ENCODE peak calls at places on chromosome 1, in nine cellular contexts. X is activated CD4-positive, CD25-positive, alpha-beta regulatory T cell; S is activated T-cell treated with anti-CD3 and anti-CD28 coated beads for 4 hours; E is caudate nucleus; Z is NCI-H2081; Q is COR-L47; H is sigmoid colon; G is cardiac muscle cell; W is amygdala. I is an unnamed sample.
A peak's percentile ranks its signal among the peaks of the same experiment; 100 is the strongest.

GRCh38 chr1:204714861-204715511 is 29.4 kb upstream of the LRRN2 start:
- DNase-seq in X (no peak), S (no peak), E (no peak), Z (peak; percentile 20), Q (no peak), H (no peak), G (peak; percentile 41), W (no peak), I (no peak)

GRCh38 chr1:115189814-115190541 is 100.7 kb upstream of the TSPAN2 start:
- DNase-seq in X (no peak), S (no peak), E (no peak), Z (no peak), Q (no peak), H (no peak), G (no peak), W (no peak), I (no peak)

GRCh38 chr1:62295921-62296451 is 23.2 kb downstream of the KANK4 start:
- DNase-seq in X (no peak), S (no peak), E (no peak), Z (no peak), Q (no peak), H (no peak), G (no peak), W (no peak), I (no peak)

GRCh38 chr1:187032316-187032981 is 203.7 kb downstream of the PLA2G4A start:
- DNase-seq in X (no peak), S (no peak), E (no peak), Z (no peak), Q (no peak), H (no peak), G (no peak), W (no peak), I (no peak)

GRCh38 chr1:41382531-41383090 is 21.4 kb downstream of the FOXO6 start:
- DNase-seq in X (no peak), S (no peak), E (no peak), Z (peak; percentile 56), Q (peak; percentile 71), H (peak; percentile 88), G (no peak), W (no peak), I (no peak)

GRCh38 chr1:206921772-206922265 is at the start of gene FCMR:
- DNase-seq in X (peak; percentile 24), S (peak; percentile 23), E (no peak), Z (no peak), Q (no peak), H (no peak), G (no peak), W (peak; percentile 29), I (peak; percentile 37)

GRCh38 chr1:227996187-227996950 is 10.4 kb upstream of the WNT3A start:
- DNase-seq in X (no peak), S (no peak), E (no peak), Z (no peak), Q (no peak), H (peak; percentile 15), G (no peak), W (no peak), I (no peak)

GRCh38 chr1:226978350-226979114 is 38.4 kb downstream of the COQ8A start:
- DNase-seq in X (no peak), S (no peak), E (no peak), Z (no peak), Q (no peak), H (peak; percentile 51), G (no peak), W (no peak), I (no peak)

GRCh38 chr1:87061742-87062156 is 147.3 kb downstream of the HS2ST1 start:
- DNase-seq in X (no peak), S (no peak), E (no peak), Z (no peak), Q (no peak), H (no peak), G (no peak), W (no peak), I (no peak)

GRCh38 chr1:215824245-215824644 is 257.1 kb downstream of the KCTD3 start:
- DNase-seq in X (no peak), S (no peak), E (no peak), Z (peak; percentile 34), Q (peak; percentile 23), H (no peak), G (peak; percentile 1), W (no peak), I (no peak)

GRCh38 chr1:160999376-160999775 is 21.6 kb downstream of the F11R start:
- DNase-seq in X (no peak), S (no peak), E (no peak), Z (no peak), Q (no peak), H (no peak), G (no peak), W (no peak), I (no peak)

GRCh38 chr1:216660561-216660960 is 62.7 kb downstream of the ESRRG start:
- DNase-seq in X (no peak), S (no peak), E (no peak), Z (no peak), Q (no peak), H (no peak), G (no peak), W (no peak), I (no peak)

GRCh38 chr1:179061360-179062282 is 20.2 kb upstream of the TOR3A start:
- DNase-seq in X (no peak), S (no peak), E (no peak), Z (no peak), Q (no peak), H (no peak), G (no peak), W (no peak), I (no peak)

GRCh38 chr1:108712605-108713150 is at the start of gene FNDC7:
- DNase-seq in X (no peak), S (no peak), E (no peak), Z (no peak), Q (no peak), H (no peak), G (no peak), W (no peak), I (no peak)

GRCh38 chr1:171403396-171403795 is 81.9 kb upstream of the PRRC2C start:
- DNase-seq in X (no peak), S (no peak), E (no peak), Z (peak; percentile 45), Q (no peak), H (no peak), G (no peak), W (no peak), I (no peak)

GRCh38 chr1:27609210-27609555 is 5.2 kb upstream of the AHDC1 start:
- DNase-seq in X (no peak), S (no peak), E (no peak), Z (no peak), Q (no peak), H (no peak), G (no peak), W (no peak), I (no peak)

GRCh38 chr1:185375583-185375982 is 58.5 kb upstream of the IVNS1ABP start:
- DNase-seq in X (no peak), S (no peak), E (no peak), Z (no peak), Q (no peak), H (peak; percentile 69), G (no peak), W (no peak), I (no peak)

GRCh38 chr1:203127672-203128611 is at the start of gene ADORA1:
- DNase-seq in X (no peak), S (no peak), E (peak; percentile 51), Z (peak; percentile 58), Q (no peak), H (peak; percentile 87), G (peak; percentile 91), W (peak; percentile 87), I (no peak)

GRCh38 chr1:203145321-203146041 is 18.0 kb downstream of the ADORA1 start:
- DNase-seq in X (no peak), S (no peak), E (no peak), Z (no peak), Q (no peak), H (no peak), G (no peak), W (no peak), I (no peak)

GRCh38 chr1:29623501-29623900 is 387.2 kb downstream of the PTPRU start:
- DNase-seq in X (no peak), S (no peak), E (no peak), Z (no peak), Q (no peak), H (no peak), G (no peak), W (no peak), I (no peak)

GRCh38 chr1:162851341-162851740 is 9.6 kb downstream of the CCDC190 start:
- DNase-seq in X (no peak), S (no peak), E (no peak), Z (no peak), Q (no peak), H (no peak), G (no peak), W (no peak), I (no peak)

GRCh38 chr1:71210746-71211145 is 129.9 kb upstream of the ZRANB2 start:
- DNase-seq in X (no peak), S (no peak), E (no peak), Z (no peak), Q (no peak), H (no peak), G (no peak), W (no peak), I (no peak)

GRCh38 chr1:175462618-175463017 is 270.0 kb upstream of the KIAA0040 start:
- DNase-seq in X (no peak), S (no peak), E (no peak), Z (no peak), Q (no peak), H (no peak), G (no peak), W (no peak), I (no peak)

GRCh38 chr1:218925777-218926176 is 247.9 kb upstream of the LYPLAL1 start:
- DNase-seq in X (no peak), S (no peak), E (no peak), Z (no peak), Q (no peak), H (no peak), G (no peak), W (no peak), I (no peak)

GRCh38 chr1:232009741-232010140 is 383.2 kb downstream of the DISC1 start:
- DNase-seq in X (no peak), S (no peak), E (no peak), Z (no peak), Q (no peak), H (no peak), G (no peak), W (no peak), I (no peak)

GRCh38 chr1:228379666-228380065 is 27.0 kb downstream of the TRIM11 start:
- DNase-seq in X (no peak), S (no peak), E (no peak), Z (no peak), Q (no peak), H (peak; percentile 63), G (no peak), W (no peak), I (no peak)

GRCh38 chr1:162973381-162973795 is 95.8 kb upstream of the RGS4 start:
- DNase-seq in X (no peak), S (no peak), E (no peak), Z (no peak), Q (no peak), H (no peak), G (no peak), W (no peak), I (no peak)

GRCh38 chr1:53575948-53576305 is 116.7 kb downstream of the DMRTB1 start:
- DNase-seq in X (no peak), S (no peak), E (no peak), Z (no peak), Q (no peak), H (peak; percentile 20), G (no peak), W (no peak), I (no peak)

GRCh38 chr1:37305108-37305507 is 169.3 kb upstream of the ZC3H12A start:
- DNase-seq in X (no peak), S (no peak), E (no peak), Z (no peak), Q (no peak), H (no peak), G (no peak), W (no peak), I (no peak)

GRCh38 chr1:199574949-199575348 is 452.6 kb upstream of the NR5A2 start:
- DNase-seq in X (no peak), S (no peak), E (no peak), Z (peak; percentile 9), Q (no peak), H (no peak), G (no peak), W (no peak), I (no peak)

GRCh38 chr1:74733616-74734484 is 898 bp downstream of the TYW3 start:
- DNase-seq in X (peak; percentile 8), S (peak; percentile 14), E (no peak), Z (peak; percentile 84), Q (peak; percentile 64), H (no peak), G (peak; percentile 78), W (peak; percentile 41), I (peak; percentile 27)